ENCODE peak calls at places on chromosomes 2 and 18, in nine cellular contexts. One of them, this sample, is unnamed.

GRCh38 chr18:3792711-3793110 is 342.7 kb downstream of the TGIF1 start:
- DNase-seq in endodermal cell: no peak
- DNase-seq in left lung: no peak
- DNase-seq in endothelial cell: no peak
- DNase-seq in type B pancreatic cell: no peak
- DNase-seq in cardiac fibroblast: no peak
- DNase-seq in WTC11: no peak
- DNase-seq in mammary epithelial cell: no peak
- DNase-seq in dorsolateral prefrontal cortex: no peak
- DNase-seq in this sample: no peak

GRCh38 chr18:36872329-36872728 is 43.4 kb downstream of the KIAA1328 start:
- DNase-seq in endothelial cell: no peak
- DNase-seq in dorsolateral prefrontal cortex: no peak
- DNase-seq in mammary epithelial cell: no peak
- DNase-seq in WTC11: no peak
- DNase-seq in type B pancreatic cell: no peak
- DNase-seq in left lung: no peak
- DNase-seq in endodermal cell: no peak
- DNase-seq in cardiac fibroblast: no peak
- DNase-seq in this sample: no peak

GRCh38 chr2:48170281-48170680 is 264.0 kb upstream of the FBXO11 start:
- DNase-seq in left lung: no peak
- DNase-seq in endothelial cell: no peak
- DNase-seq in type B pancreatic cell: no peak
- DNase-seq in dorsolateral prefrontal cortex: no peak
- DNase-seq in cardiac fibroblast: no peak
- DNase-seq in endodermal cell: no peak
- DNase-seq in WTC11: no peak
- DNase-seq in mammary epithelial cell: peak
- DNase-seq in this sample: no peak

GRCh38 chr2:242031481-242032019 is 162.0 kb downstream of the RTP5 start:
- DNase-seq in left lung: no peak
- DNase-seq in WTC11: no peak
- DNase-seq in type B pancreatic cell: peak
- DNase-seq in mammary epithelial cell: peak
- DNase-seq in endothelial cell: no peak
- DNase-seq in dorsolateral prefrontal cortex: peak
- DNase-seq in endodermal cell: peak
- DNase-seq in cardiac fibroblast: peak
- DNase-seq in this sample: no peak

GRCh38 chr2:234754126-234754525 is 197.7 kb upstream of the SH3BP4 start:
- DNase-seq in left lung: no peak
- DNase-seq in WTC11: no peak
- DNase-seq in dorsolateral prefrontal cortex: no peak
- DNase-seq in endothelial cell: no peak
- DNase-seq in cardiac fibroblast: no peak
- DNase-seq in type B pancreatic cell: no peak
- DNase-seq in mammary epithelial cell: no peak
- DNase-seq in endodermal cell: no peak
- DNase-seq in this sample: no peak

GRCh38 chr2:18987592-18988073 is 370.8 kb downstream of the OSR1 start:
- DNase-seq in left lung: peak
- DNase-seq in endothelial cell: no peak
- DNase-seq in type B pancreatic cell: no peak
- DNase-seq in WTC11: no peak
- DNase-seq in endodermal cell: no peak
- DNase-seq in cardiac fibroblast: peak
- DNase-seq in dorsolateral prefrontal cortex: peak
- DNase-seq in mammary epithelial cell: peak
- DNase-seq in this sample: peak

GRCh38 chr2:88016948-88017779 is 817 bp upstream of the RNU2-63P start:
- DNase-seq in endothelial cell: no peak
- DNase-seq in type B pancreatic cell: no peak
- DNase-seq in dorsolateral prefrontal cortex: no peak
- DNase-seq in endodermal cell: peak
- DNase-seq in WTC11: peak
- DNase-seq in cardiac fibroblast: peak
- DNase-seq in left lung: peak
- DNase-seq in mammary epithelial cell: peak
- DNase-seq in this sample: no peak

GRCh38 chr2:71788186-71788525 is 334.8 kb downstream of the DYSF start:
- DNase-seq in endodermal cell: peak
- DNase-seq in dorsolateral prefrontal cortex: no peak
- DNase-seq in WTC11: no peak
- DNase-seq in left lung: no peak
- DNase-seq in cardiac fibroblast: no peak
- DNase-seq in type B pancreatic cell: peak
- DNase-seq in mammary epithelial cell: no peak
- DNase-seq in endothelial cell: no peak
- DNase-seq in this sample: no peak

GRCh38 chr2:207490441-207490840 is 39.3 kb upstream of the CREB1 start:
- DNase-seq in dorsolateral prefrontal cortex: no peak
- DNase-seq in type B pancreatic cell: no peak
- DNase-seq in mammary epithelial cell: no peak
- DNase-seq in endodermal cell: no peak
- DNase-seq in endothelial cell: no peak
- DNase-seq in WTC11: no peak
- DNase-seq in cardiac fibroblast: no peak
- DNase-seq in left lung: no peak
- DNase-seq in this sample: no peak

GRCh38 chr2:17495590-17495989 is 22.6 kb downstream of the RAD51AP2 start:
- DNase-seq in cardiac fibroblast: no peak
- DNase-seq in type B pancreatic cell: no peak
- DNase-seq in dorsolateral prefrontal cortex: no peak
- DNase-seq in left lung: no peak
- DNase-seq in endodermal cell: no peak
- DNase-seq in endothelial cell: no peak
- DNase-seq in WTC11: no peak
- DNase-seq in mammary epithelial cell: peak
- DNase-seq in this sample: no peak

GRCh38 chr2:162090109-162090508 is 16.1 kb upstream of the DPP4 start:
- DNase-seq in mammary epithelial cell: no peak
- DNase-seq in endothelial cell: no peak
- DNase-seq in WTC11: no peak
- DNase-seq in type B pancreatic cell: no peak
- DNase-seq in dorsolateral prefrontal cortex: no peak
- DNase-seq in endodermal cell: no peak
- DNase-seq in left lung: no peak
- DNase-seq in cardiac fibroblast: peak
- DNase-seq in this sample: no peak

GRCh38 chr18:36196239-36196995 is 9.1 kb downstream of the MOCOS start:
- DNase-seq in WTC11: no peak
- DNase-seq in endodermal cell: no peak
- DNase-seq in cardiac fibroblast: no peak
- DNase-seq in dorsolateral prefrontal cortex: no peak
- DNase-seq in type B pancreatic cell: no peak
- DNase-seq in left lung: no peak
- DNase-seq in mammary epithelial cell: no peak
- DNase-seq in endothelial cell: no peak
- DNase-seq in this sample: no peak

GRCh38 chr18:62605685-62606084 is 82.9 kb downstream of the ZCCHC2 start:
- DNase-seq in cardiac fibroblast: no peak
- DNase-seq in left lung: no peak
- DNase-seq in type B pancreatic cell: no peak
- DNase-seq in dorsolateral prefrontal cortex: no peak
- DNase-seq in endodermal cell: no peak
- DNase-seq in mammary epithelial cell: no peak
- DNase-seq in WTC11: no peak
- DNase-seq in endothelial cell: no peak
- DNase-seq in this sample: no peak

GRCh38 chr18:62606106-62606505 is 83.3 kb downstream of the ZCCHC2 start:
- DNase-seq in endodermal cell: no peak
- DNase-seq in mammary epithelial cell: no peak
- DNase-seq in WTC11: no peak
- DNase-seq in endothelial cell: no peak
- DNase-seq in left lung: no peak
- DNase-seq in cardiac fibroblast: no peak
- DNase-seq in dorsolateral prefrontal cortex: no peak
- DNase-seq in type B pancreatic cell: no peak
- DNase-seq in this sample: no peak

GRCh38 chr18:62602706-62603105 is 79.9 kb downstream of the ZCCHC2 start:
- DNase-seq in left lung: no peak
- DNase-seq in endodermal cell: no peak
- DNase-seq in cardiac fibroblast: no peak
- DNase-seq in endothelial cell: no peak
- DNase-seq in mammary epithelial cell: no peak
- DNase-seq in WTC11: no peak
- DNase-seq in dorsolateral prefrontal cortex: no peak
- DNase-seq in type B pancreatic cell: no peak
- DNase-seq in this sample: no peak

GRCh38 chr18:62603211-62603610 is 80.4 kb downstream of the ZCCHC2 start:
- DNase-seq in WTC11: no peak
- DNase-seq in endodermal cell: no peak
- DNase-seq in type B pancreatic cell: no peak
- DNase-seq in left lung: no peak
- DNase-seq in endothelial cell: no peak
- DNase-seq in cardiac fibroblast: no peak
- DNase-seq in mammary epithelial cell: no peak
- DNase-seq in dorsolateral prefrontal cortex: no peak
- DNase-seq in this sample: no peak

DNA sequence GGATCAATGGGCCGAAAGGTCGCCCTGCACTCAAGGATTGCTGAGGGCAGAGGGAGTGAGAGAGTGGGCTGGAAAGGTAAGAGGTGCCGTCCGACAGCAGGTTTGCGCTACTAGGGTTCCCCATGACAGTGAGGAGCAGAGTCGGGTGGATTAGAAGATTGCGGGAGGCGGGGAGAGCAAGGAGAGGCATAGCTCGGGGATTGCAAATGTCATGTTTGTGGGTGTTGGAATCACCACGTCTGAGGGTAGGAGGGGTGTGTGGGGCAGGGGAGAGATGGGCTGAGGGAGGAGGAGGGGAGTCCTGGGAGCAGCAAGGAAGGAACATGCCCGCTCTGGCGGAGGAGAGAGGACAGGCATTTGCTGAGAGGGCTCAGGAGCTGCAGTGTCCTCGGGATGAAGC is 81.2 kb downstream of the ZCCHC2 start:
- DNase-seq in mammary epithelial cell: no peak
- DNase-seq in endothelial cell: no peak
- DNase-seq in endodermal cell: no peak
- DNase-seq in left lung: no peak
- DNase-seq in WTC11: no peak
- DNase-seq in dorsolateral prefrontal cortex: no peak
- DNase-seq in cardiac fibroblast: no peak
- DNase-seq in type B pancreatic cell: no peak
- DNase-seq in this sample: no peak
- TF ChIP-seq CTCF in mammary epithelial cell: no peak
- TF ChIP-seq CTCF in endothelial cell: no peak
- TF ChIP-seq CTCF in endodermal cell: no peak
- TF ChIP-seq CTCF in left lung: no peak
- TF ChIP-seq CTCF in WTC11: no peak
- TF ChIP-seq CTCF in dorsolateral prefrontal cortex: no peak
- TF ChIP-seq CTCF in cardiac fibroblast: no peak
- TF ChIP-seq CTCF in type B pancreatic cell: no peak
- TF ChIP-seq CTCF in this sample: no peak

GRCh38 chr2:237361194-237361986 is 52.6 kb downstream of the COL6A3 start:
- DNase-seq in endothelial cell: no peak
- DNase-seq in endodermal cell: no peak
- DNase-seq in cardiac fibroblast: peak
- DNase-seq in type B pancreatic cell: no peak
- DNase-seq in WTC11: no peak
- DNase-seq in left lung: no peak
- DNase-seq in mammary epithelial cell: no peak
- DNase-seq in dorsolateral prefrontal cortex: no peak
- DNase-seq in this sample: no peak

GRCh38 chr2:237365671-237366070 is 48.3 kb downstream of the COL6A3 start:
- DNase-seq in cardiac fibroblast: no peak
- DNase-seq in dorsolateral prefrontal cortex: no peak
- DNase-seq in left lung: no peak
- DNase-seq in WTC11: no peak
- DNase-seq in mammary epithelial cell: no peak
- DNase-seq in endodermal cell: no peak
- DNase-seq in type B pancreatic cell: no peak
- DNase-seq in endothelial cell: no peak
- DNase-seq in this sample: no peak

GRCh38 chr2:237359894-237360780 is 53.8 kb downstream of the COL6A3 start:
- DNase-seq in cardiac fibroblast: no peak
- DNase-seq in endodermal cell: peak
- DNase-seq in WTC11: no peak
- DNase-seq in type B pancreatic cell: no peak
- DNase-seq in mammary epithelial cell: no peak
- DNase-seq in left lung: no peak
- DNase-seq in endothelial cell: no peak
- DNase-seq in dorsolateral prefrontal cortex: no peak
- DNase-seq in this sample: no peak

GRCh38 chr2:237358721-237359595 is 55.0 kb downstream of the COL6A3 start:
- DNase-seq in WTC11: peak
- DNase-seq in endodermal cell: peak
- DNase-seq in type B pancreatic cell: no peak
- DNase-seq in endothelial cell: no peak
- DNase-seq in dorsolateral prefrontal cortex: no peak
- DNase-seq in left lung: no peak
- DNase-seq in cardiac fibroblast: no peak
- DNase-seq in mammary epithelial cell: no peak
- DNase-seq in this sample: no peak

GRCh38 chr2:237364655-237365054 is 49.3 kb downstream of the COL6A3 start:
- DNase-seq in type B pancreatic cell: no peak
- DNase-seq in endodermal cell: no peak
- DNase-seq in cardiac fibroblast: no peak
- DNase-seq in WTC11: no peak
- DNase-seq in mammary epithelial cell: no peak
- DNase-seq in endothelial cell: no peak
- DNase-seq in left lung: no peak
- DNase-seq in dorsolateral prefrontal cortex: no peak
- DNase-seq in this sample: no peak
- TF ChIP-seq CTCF in type B pancreatic cell: no peak
- TF ChIP-seq CTCF in endodermal cell: no peak
- TF ChIP-seq CTCF in cardiac fibroblast: no peak
- TF ChIP-seq CTCF in WTC11: no peak
- TF ChIP-seq CTCF in mammary epithelial cell: no peak
- TF ChIP-seq CTCF in endothelial cell: no peak
- TF ChIP-seq CTCF in left lung: no peak
- TF ChIP-seq CTCF in dorsolateral prefrontal cortex: no peak
- TF ChIP-seq CTCF in this sample: no peak

DNA sequence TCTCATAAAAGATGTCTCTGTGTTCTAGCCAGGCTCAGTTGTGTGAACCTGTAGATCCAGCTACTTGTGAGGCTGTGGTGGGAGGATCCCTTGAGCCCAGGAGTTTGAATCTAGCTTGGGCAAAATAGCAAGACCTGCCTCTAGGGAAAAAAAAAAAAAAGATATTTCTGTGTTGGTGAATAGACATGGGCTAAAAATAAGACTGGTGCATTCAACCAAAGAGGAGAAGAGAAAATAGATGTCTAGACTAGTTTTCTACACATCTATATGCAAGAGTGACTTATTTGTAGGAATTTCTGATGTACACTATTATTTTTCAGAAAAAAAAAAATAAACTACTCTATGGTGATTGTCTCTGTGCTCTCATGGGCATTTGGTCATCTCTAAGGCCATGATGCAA is 555.1 kb downstream of the BCL11A start:
- DNase-seq in endothelial cell: no peak
- DNase-seq in dorsolateral prefrontal cortex: no peak
- DNase-seq in endodermal cell: no peak
- DNase-seq in WTC11: no peak
- DNase-seq in mammary epithelial cell: no peak
- DNase-seq in left lung: no peak
- DNase-seq in type B pancreatic cell: no peak
- DNase-seq in cardiac fibroblast: no peak
- DNase-seq in this sample: no peak
- TF ChIP-seq CTCF in endothelial cell: no peak
- TF ChIP-seq CTCF in dorsolateral prefrontal cortex: no peak
- TF ChIP-seq CTCF in endodermal cell: no peak
- TF ChIP-seq CTCF in WTC11: no peak
- TF ChIP-seq CTCF in mammary epithelial cell: no peak
- TF ChIP-seq CTCF in left lung: no peak
- TF ChIP-seq CTCF in type B pancreatic cell: no peak
- TF ChIP-seq CTCF in cardiac fibroblast: no peak
- TF ChIP-seq CTCF in this sample: no peak

GRCh38 chr18:67183398-67183797 is 333.1 kb downstream of the DSEL start:
- DNase-seq in mammary epithelial cell: no peak
- DNase-seq in endothelial cell: no peak
- DNase-seq in dorsolateral prefrontal cortex: no peak
- DNase-seq in cardiac fibroblast: no peak
- DNase-seq in endodermal cell: no peak
- DNase-seq in left lung: no peak
- DNase-seq in WTC11: no peak
- DNase-seq in type B pancreatic cell: no peak
- DNase-seq in this sample: no peak
- TF ChIP-seq CTCF in mammary epithelial cell: no peak
- TF ChIP-seq CTCF in endothelial cell: no peak
- TF ChIP-seq CTCF in dorsolateral prefrontal cortex: no peak
- TF ChIP-seq CTCF in cardiac fibroblast: no peak
- TF ChIP-seq CTCF in endodermal cell: no peak
- TF ChIP-seq CTCF in left lung: no peak
- TF ChIP-seq CTCF in WTC11: no peak
- TF ChIP-seq CTCF in type B pancreatic cell: no peak
- TF ChIP-seq CTCF in this sample: no peak